ENCODE peak calls at places on chromosomes 6 and 20, in six cellular contexts. R is gastrocnemius medialis, I is HepG2, B is IMR-90, L is upper lobe of left lung, K is GM12878. V is an unnamed sample. For H3K27me3, the result is how much of the 10 kb centered on the place peaks cover.

GRCh38 chr6:81752969-81753708 is 658 bp upstream of the TENT5A start:
- ATAC-seq in K (peak), L (peak), R (peak), B (peak), I (peak), V (peak)

GRCh38 chr20:50301712-50302111 is 111.1 kb downstream of the CEBPB start:
- ATAC-seq in I (no peak), R (no peak), L (no peak), B (no peak), K (no peak), V (no peak)

GRCh38 chr6:2021713-2022125 is 223.7 kb downstream of the GMDS start:
- ATAC-seq in R (peak), I (peak), L (peak), B (peak), K (no peak), V (peak)

GRCh38 chr20:57426156-57426769 is 35.1 kb downstream of the RBM38 start:
- ATAC-seq in K (no peak), B (no peak), I (no peak), L (no peak), R (no peak), V (no peak)

GRCh38 chr6:127468936-127469335 is 9.7 kb upstream of the KIAA0408 start:
- ATAC-seq in B (no peak), R (no peak), K (no peak), I (no peak), L (no peak), V (no peak)

GRCh38 chr20:2599265-2600060 is 53.0 kb upstream of the NOP56 start:
- ATAC-seq in L (no peak), B (no peak), K (no peak), R (no peak), I (no peak), V (no peak)

GRCh38 chr6:52284131-52284459 is 447 bp downstream of the MCM3 start:
- ATAC-seq in L (no peak), R (no peak), B (no peak), I (peak), K (peak), V (no peak)

GRCh38 chr20:51712501-51713212 is 55.5 kb downstream of the ATP9A start:
- ATAC-seq in B (peak), L (no peak), K (no peak), I (peak), R (no peak), V (no peak)

GRCh38 chr6:105760746-105761145 is 325.4 kb upstream of the PRDM1 start:
- ATAC-seq in I (no peak), R (no peak), L (no peak), B (no peak), K (no peak), V (no peak)

GRCh38 chr6:168637853-168638252 is 196.9 kb downstream of the SMOC2 start:
- ATAC-seq in I (no peak), R (no peak), L (no peak), B (no peak), K (no peak), V (no peak)

GRCh38 chr6:157045831-157046454 is 268.8 kb downstream of the ARID1B start:
- ATAC-seq in R (peak), K (peak), I (peak), B (peak), L (peak), V (no peak)

GRCh38 chr20:22696759-22697158 is 112.4 kb upstream of the FOXA2 start:
- ATAC-seq in K (no peak), L (no peak), I (no peak), B (no peak), R (no peak), V (no peak)

GRCh38 chr6:132190097-132190814 is 211.0 kb downstream of the MOXD1 start:
- ATAC-seq in K (peak), L (peak), I (no peak), B (peak), R (no peak), V (no peak)

GRCh38 chr6:25024821-25025220 is 89.1 kb upstream of the RIPOR2 start:
- ATAC-seq in R (no peak), K (no peak), I (no peak), L (no peak), B (no peak), V (no peak)

GRCh38 chr20:2242678-2243077 is 53.1 kb upstream of the TGM3 start:
- ATAC-seq in I (no peak), R (no peak), K (no peak), L (no peak), B (no peak), V (no peak)

GRCh38 chr6:69780585-69781178 is 16.1 kb downstream of the LMBRD1 start:
- ATAC-seq in B (no peak), L (no peak), I (peak), R (peak), K (no peak), V (no peak)

GRCh38 chr6:43789447-43789846 is 19.4 kb downstream of the VEGFA start:
- ATAC-seq in R (no peak), L (peak), I (no peak), K (no peak), B (no peak), V (no peak)

GRCh38 chr6:159074120-159074684 is 29.4 kb upstream of the TAGAP start:
- ATAC-seq in R (peak), L (no peak), I (peak), K (peak), B (no peak), V (no peak)

GRCh38 chr20:19662638-19662995 is 95.4 kb upstream of the RIN2 start:
- ATAC-seq in R (no peak), I (no peak), B (no peak), K (no peak), L (no peak), V (no peak)

GRCh38 chr20:49542514-49542991 is 25.4 kb downstream of the PTGIS start:
- ATAC-seq in R (no peak), I (peak), K (no peak), B (no peak), L (no peak), V (no peak)

GRCh38 chr6:130847546-130847945 is 20.3 kb downstream of the SMLR1 start:
- ATAC-seq in I (no peak), B (no peak), L (no peak), R (no peak), K (no peak), V (no peak)

GRCh38 chr20:57894096-57894495 is 184.3 kb upstream of the PMEPA1 start:
- ATAC-seq in I (no peak), L (no peak), B (no peak), R (no peak), K (no peak), V (no peak)

GRCh38 chr20:38536310-38536709 is 44.7 kb upstream of the ADIG start:
- ATAC-seq in K (no peak), L (no peak), R (no peak), I (no peak), B (peak), V (no peak)

GRCh38 chr6:29887330-29887818 is 55.0 kb upstream of the HLA-A start:
- ATAC-seq in L (peak), I (peak), K (peak), R (peak), B (peak), V (peak)

GRCh38 chr6:160348552-160349441 is 619 bp downstream of the SLC22A3 start:
- ATAC-seq in K (no peak), L (peak), B (peak), I (peak), R (peak), V (peak)

GRCh38 chr20:5153612-5154542 is 27.1 kb downstream of the CDS2 start:
- ATAC-seq in I (peak), L (no peak), K (no peak), R (no peak), B (peak), V (no peak)

GRCh38 chr6:156928972-156929371 is 151.8 kb downstream of the ARID1B start:
- ATAC-seq in B (no peak), K (no peak), I (no peak), R (no peak), L (no peak), V (no peak)

GRCh38 chr6:128422871-128423270 is 97.5 kb downstream of the PTPRK start:
- ATAC-seq in K (no peak), B (no peak), I (no peak), L (no peak), R (no peak), V (no peak)

GRCh38 chr6:5142915-5143314 is 57.8 kb downstream of the PPP1R3G start:
- ATAC-seq in K (no peak), B (no peak), I (no peak), L (no peak), R (no peak), V (no peak)

GRCh38 chr6:3893487-3893886 is 44.3 kb downstream of the FAM50B start:
- ATAC-seq in B (no peak), I (no peak), K (no peak), L (no peak), R (no peak), V (no peak)

GRCh38 chr6:1665214-1665613 is 55.5 kb downstream of the FOXC1 start:
- ATAC-seq in R (no peak), I (no peak), L (peak), K (peak), B (no peak), V (no peak)

DNA sequence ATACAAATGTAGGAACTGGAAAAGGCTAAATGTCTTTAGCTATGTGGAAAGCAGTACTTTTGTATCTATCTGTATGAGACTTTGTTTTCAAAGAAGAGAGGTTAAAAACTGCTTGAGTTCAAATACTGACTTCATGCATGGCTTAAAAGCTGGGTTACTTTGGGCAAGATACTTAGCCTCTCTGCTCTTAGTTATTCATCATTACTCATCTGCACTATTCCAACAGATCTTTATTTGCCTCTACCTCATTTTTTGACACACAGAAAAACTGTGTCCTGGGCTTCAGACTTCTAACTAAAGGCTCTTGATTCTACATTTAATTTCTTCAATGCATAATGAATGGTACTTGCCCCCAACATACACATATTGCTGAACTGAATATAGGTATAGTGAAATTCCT is 114.8 kb downstream of the DST start:
- ATAC-seq in R (no peak), L (no peak), K (no peak), B (no peak), I (no peak), V (no peak)
- H3K27ac ChIP-seq in R (peak), L (peak), K (no peak), B (peak), I (no peak), V (peak)

GRCh38 chr6:26331809-26332226 is 33.2 kb upstream of the BTN3A2 start:
- ATAC-seq in R (no peak), B (no peak), L (no peak), I (no peak), K (peak), V (no peak)

GRCh38 chr6:26332408-26332807 is 32.6 kb upstream of the BTN3A2 start:
- ATAC-seq in B (no peak), L (no peak), R (no peak), I (no peak), K (no peak), V (no peak)

GRCh38 chr6:26329763-26330511 is 35.1 kb upstream of the BTN3A2 start:
- ATAC-seq in K (peak), R (no peak), I (peak), L (no peak), B (peak), V (no peak)

GRCh38 chr6:26332843-26333242 is 32.2 kb upstream of the BTN3A2 start:
- ATAC-seq in I (no peak), K (no peak), L (no peak), B (no peak), R (no peak), V (no peak)

GRCh38 chr6:26330835-26331808 is 33.9 kb upstream of the BTN3A2 start:
- ATAC-seq in R (no peak), L (no peak), I (peak), K (peak), B (peak), V (no peak)
- TF ChIP-seq POLR2A in R (no peak), L (no peak), I (no peak), K (no peak), B (no peak), V (no peak)

GRCh38 chr20:959996-960615 is 42.0 kb downstream of the RSPO4 start:
- ATAC-seq in I (no peak), K (no peak), L (no peak), R (no peak), B (no peak), V (no peak)
- H3K27me3 ChIP-seq in I (under half), K (under half), L (under half), R (under half), B (under half), V (half or more)

DNA sequence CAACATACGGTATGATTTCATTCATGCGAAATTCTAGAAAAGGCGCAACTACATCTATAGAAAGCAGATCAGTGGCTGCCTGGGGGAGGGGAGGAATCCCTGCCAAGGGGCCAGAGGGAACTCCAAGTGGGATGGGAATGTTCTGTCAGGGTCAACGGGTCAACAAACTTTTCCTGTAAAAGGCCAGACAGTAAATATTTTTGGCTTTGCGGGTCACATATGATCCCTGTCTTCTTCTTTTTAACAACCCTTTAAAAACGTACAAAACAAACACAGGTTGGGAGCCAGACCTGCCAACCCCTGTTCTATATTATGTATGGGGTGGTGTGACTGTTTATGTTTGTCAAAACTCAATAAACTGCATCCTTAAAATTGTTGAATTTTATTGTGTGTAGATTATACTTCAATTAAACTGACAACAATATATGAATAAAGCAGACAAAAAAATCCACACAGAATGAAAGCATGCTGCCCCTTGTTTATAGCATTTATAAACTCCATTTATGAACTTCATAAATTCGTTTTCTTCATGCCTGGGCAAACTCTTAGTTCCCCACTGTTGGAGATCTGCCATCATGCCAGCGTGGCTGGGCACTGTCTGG is 56.6 kb upstream of the TRAF3IP2 start:
- ATAC-seq in R (no peak), I (no peak), K (no peak), L (no peak), B (no peak), V (no peak)
- H3K27ac ChIP-seq in R (peak), I (no peak), K (no peak), L (peak), B (no peak), V (peak)

DNA sequence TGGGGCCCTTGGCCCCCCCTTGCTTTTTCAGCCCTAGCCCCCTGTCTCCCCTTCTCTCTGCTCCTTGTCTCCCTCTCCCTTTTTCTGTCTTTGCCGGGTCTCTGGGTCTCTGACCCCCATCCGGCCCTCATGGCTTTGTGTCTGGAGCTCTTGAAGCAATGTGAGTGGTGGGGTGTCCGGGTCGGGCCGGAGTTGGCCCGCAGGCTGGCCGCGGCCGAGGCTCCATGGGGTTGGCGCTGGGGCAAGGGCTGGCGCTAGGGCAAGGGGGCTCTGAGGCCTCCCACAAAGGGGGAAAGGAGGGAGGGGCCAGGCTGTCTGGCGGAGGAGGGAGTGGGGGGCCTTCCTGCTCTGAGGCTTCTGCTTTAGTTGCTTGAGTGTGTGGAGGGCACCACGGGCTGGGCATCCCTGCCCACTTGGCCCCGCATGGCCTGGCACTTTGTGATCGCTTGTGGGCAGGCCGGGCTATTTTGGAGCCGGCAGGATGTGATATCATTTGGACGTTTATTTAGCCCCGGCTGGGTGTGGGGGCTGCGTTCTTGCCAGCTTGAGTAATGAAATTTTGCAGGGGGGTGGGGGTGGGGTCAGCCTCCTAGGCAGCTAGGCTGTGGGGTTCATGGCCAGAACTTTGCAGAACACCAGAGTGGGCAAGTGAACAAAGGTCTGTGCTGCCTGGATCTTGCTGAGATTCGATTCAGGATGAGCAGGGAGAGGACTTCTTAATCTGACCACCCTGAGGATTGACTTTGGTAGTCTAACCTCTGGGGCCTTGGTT is 78.7 kb upstream of the MYL9 start:
- ATAC-seq in R (peak), I (peak), L (peak), B (peak), K (peak), V (no peak)
- TF ChIP-seq POLR2A in R (peak), I (no peak), L (peak), B (peak), K (no peak), V (peak)

GRCh38 chr20:62997626-62998025 is 9.1 kb downstream of the BHLHE23 start:
- ATAC-seq in K (no peak), B (no peak), L (no peak), I (no peak), R (no peak), V (no peak)
- H3K27me3 ChIP-seq in K (under half), B (half or more), L (under half), I (half or more), R (under half), V (half or more)

GRCh38 chr6:129748212-129748900 is 38.4 kb upstream of the ARHGAP18 start:
- ATAC-seq in R (peak), L (peak), I (peak), K (peak), B (no peak), V (no peak)
- H3K27ac ChIP-seq in R (peak), L (peak), I (no peak), K (peak), B (peak), V (peak)